ENCODE peak calls at places on chromosome 21, in nine cellular contexts. G, M, N, S, T, Q, A, X and V are unnamed samples. For H3K9me3, the result is how much of the 10 kb centered on the place peaks cover.

GRCh38 chr21:32807717-32808380 is 36.3 kb upstream of the PAXBP1 start:
- DNase-seq in S (peak), N (no peak), A (no peak), G (no peak), T (peak), M (no peak), X (no peak), Q (no peak), V (no peak)

GRCh38 chr21:33951276-33952178 is 35.9 kb upstream of the ATP5PO start:
- DNase-seq in Q (no peak), N (no peak), S (no peak), T (peak), M (no peak), G (no peak), A (no peak), X (no peak), V (no peak)

GRCh38 chr21:27505516-27505915 is 538.6 kb upstream of the ADAMTS5 start:
- DNase-seq in N (no peak), X (no peak), Q (no peak), A (no peak), T (peak), M (no peak), S (peak), G (no peak), V (no peak)

GRCh38 chr21:43950936-43951335 is 61.2 kb upstream of the TRAPPC10 start:
- DNase-seq in A (no peak), X (no peak), T (no peak), S (no peak), M (no peak), G (no peak), Q (no peak), N (no peak), V (no peak)

GRCh38 chr21:41217656-41218380 is 49.9 kb downstream of the BACE2 start:
- DNase-seq in X (no peak), A (peak), M (peak), S (peak), G (peak), N (no peak), T (peak), Q (no peak), V (no peak)

GRCh38 chr21:35291963-35292627 is 243.0 kb upstream of the RUNX1 start:
- DNase-seq in A (no peak), Q (no peak), G (no peak), N (no peak), T (peak), M (no peak), S (no peak), X (no peak), V (no peak)

GRCh38 chr21:41979751-41980369 is 26.0 kb upstream of the C2CD2 start:
- DNase-seq in T (no peak), A (no peak), S (no peak), X (no peak), N (no peak), M (no peak), G (no peak), Q (no peak), V (no peak)

GRCh38 chr21:34889287-34889536 is 159.9 kb downstream of the RUNX1 start:
- DNase-seq in M (peak), N (no peak), Q (peak), A (peak), X (no peak), S (peak), T (peak), G (no peak), V (no peak)

GRCh38 chr21:27359141-27359540 is 392.3 kb upstream of the ADAMTS5 start:
- DNase-seq in N (no peak), A (no peak), Q (no peak), T (peak), G (no peak), S (no peak), X (no peak), M (no peak), V (no peak)

GRCh38 chr21:16908087-16908486 is 604.8 kb upstream of the CXADR start:
- DNase-seq in M (no peak), G (no peak), S (peak), A (no peak), N (no peak), T (no peak), Q (no peak), X (no peak), V (no peak)

GRCh38 chr21:35084869-35085268 is 35.8 kb upstream of the RUNX1 start:
- DNase-seq in A (no peak), N (no peak), T (peak), Q (no peak), G (no peak), X (no peak), M (no peak), S (peak), V (no peak)

GRCh38 chr21:41602511-41602910 is 94.6 kb upstream of the TMPRSS2 start:
- DNase-seq in M (peak), A (no peak), N (no peak), T (no peak), X (no peak), S (no peak), G (no peak), Q (peak), V (no peak)

GRCh38 chr21:36155603-36156338 is 853 bp upstream of the DOP1B start:
- DNase-seq in A (no peak), X (no peak), G (no peak), N (no peak), Q (peak), T (no peak), M (peak), S (peak), V (no peak)

GRCh38 chr21:42319368-42319767 is 4.2 kb upstream of the TFF3 start:
- DNase-seq in X (no peak), N (no peak), A (no peak), M (no peak), Q (no peak), G (no peak), S (no peak), T (no peak), V (no peak)

GRCh38 chr21:30718239-30718909 is at the start of gene KRTAP21-3:
- DNase-seq in T (no peak), G (no peak), N (peak), S (peak), A (no peak), Q (no peak), M (no peak), X (no peak), V (no peak)

GRCh38 chr21:41777934-41778815 is 11.3 kb upstream of the RIPK4 start:
- DNase-seq in S (peak), M (peak), N (peak), G (peak), X (no peak), A (peak), T (peak), Q (peak), V (no peak)

GRCh38 chr21:20627594-20627993 is 370.6 kb upstream of the NCAM2 start:
- DNase-seq in G (no peak), A (no peak), X (no peak), Q (no peak), M (no peak), T (no peak), N (no peak), S (no peak), V (no peak)

GRCh38 chr21:42071146-42071737 is at the start of gene UMODL1:
- DNase-seq in M (no peak), G (no peak), Q (peak), N (no peak), X (no peak), T (no peak), A (no peak), S (no peak), V (no peak)

GRCh38 chr21:31548688-31549087 is 110.8 kb upstream of the SOD1 start:
- DNase-seq in G (no peak), S (no peak), N (no peak), A (no peak), Q (peak), T (no peak), X (no peak), M (no peak), V (no peak)

GRCh38 chr21:26964379-26964778 is 2.5 kb downstream of the ADAMTS5 start:
- DNase-seq in G (peak), A (peak), N (no peak), T (peak), X (no peak), Q (no peak), M (peak), S (no peak), V (no peak)

GRCh38 chr21:22904385-22904784 is 1906.2 kb downstream of the NCAM2 start:
- DNase-seq in Q (no peak), X (no peak), T (no peak), S (no peak), A (no peak), N (no peak), M (no peak), G (no peak), V (no peak)

GRCh38 chr21:46667735-46668380 is 32.4 kb downstream of the PRMT2 start:
- DNase-seq in X (no peak), S (peak), T (peak), Q (no peak), M (no peak), G (no peak), N (no peak), A (no peak), V (no peak)

GRCh38 chr21:35943752-35944151 is 116.6 kb downstream of the SETD4 start:
- DNase-seq in G (no peak), Q (no peak), N (no peak), S (no peak), T (no peak), A (no peak), X (no peak), M (no peak), V (no peak)

GRCh38 chr21:18646114-18646513 is 242.5 kb upstream of the TMPRSS15 start:
- DNase-seq in M (no peak), S (no peak), Q (no peak), X (no peak), N (no peak), T (no peak), A (no peak), G (no peak), V (no peak)

GRCh38 chr21:44286716-44287632 is 1.3 kb downstream of the AIRE start:
- DNase-seq in A (no peak), G (no peak), X (no peak), M (no peak), S (no peak), T (no peak), N (no peak), Q (no peak), V (no peak)

GRCh38 chr21:34669149-34669879 is 520 bp downstream of the CLIC6 start:
- DNase-seq in A (no peak), N (no peak), S (no peak), Q (peak), G (no peak), T (no peak), M (no peak), X (no peak), V (no peak)

GRCh38 chr21:25708467-25709065 is 26.1 kb downstream of the ATP5PF start:
- DNase-seq in T (peak), Q (no peak), A (peak), X (peak), M (no peak), N (peak), G (peak), S (peak), V (peak)

GRCh38 chr21:25710550-25710949 is 24.2 kb downstream of the ATP5PF start:
- DNase-seq in G (no peak), T (no peak), N (no peak), A (no peak), X (no peak), M (no peak), Q (no peak), S (no peak), V (no peak)

DNA sequence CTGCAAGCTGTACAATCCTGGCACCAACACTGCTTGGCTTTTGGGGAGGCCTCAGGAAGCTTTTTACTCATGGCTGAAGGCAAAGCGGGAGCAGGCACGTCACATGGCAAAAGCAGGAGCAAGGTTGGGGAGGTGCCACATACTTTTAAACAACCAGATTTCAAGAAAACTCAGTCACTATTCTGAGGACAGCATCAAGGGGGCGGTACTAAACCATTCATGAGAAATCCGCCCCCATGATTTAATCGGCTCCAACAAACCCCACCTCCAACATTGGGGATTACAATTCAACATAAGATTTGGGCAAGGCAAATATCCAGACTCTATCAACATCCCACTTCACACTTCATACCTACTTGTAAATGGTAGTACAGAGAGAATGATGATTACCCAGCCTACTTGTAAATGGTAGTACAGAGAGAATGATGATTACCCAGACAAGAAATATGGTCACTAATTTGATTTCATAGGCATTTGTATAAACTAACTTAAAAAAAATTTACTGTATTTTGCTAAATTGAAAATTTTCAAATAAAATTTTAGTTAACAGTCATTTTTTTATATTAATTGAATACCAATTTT is 24.9 kb downstream of the ATP5PF start:
- DNase-seq in N (no peak), X (no peak), S (no peak), M (no peak), Q (no peak), G (no peak), A (no peak), T (no peak), V (no peak)
- TF ChIP-seq CTCF in N (no peak), X (no peak), S (no peak), M (no peak), Q (no peak), G (no peak), A (no peak), T (no peak), V (no peak)

GRCh38 chr21:37371041-37371397 is 4.4 kb downstream of the DYRK1A start:
- DNase-seq in X (no peak), T (no peak), Q (no peak), G (no peak), N (no peak), M (no peak), S (no peak), A (no peak), V (no peak)
- H3K27ac ChIP-seq in X (no peak), T (no peak), Q (peak), G (no peak), N (no peak), M (peak), S (no peak), A (peak), V (no peak)

GRCh38 chr21:9774347-9774746 is 747.0 kb upstream of the TPTE start:
- DNase-seq in S (no peak), T (no peak), N (no peak), G (no peak), A (no peak), Q (no peak), X (no peak), M (no peak), V (no peak)

GRCh38 chr21:9767592-9768375 is 753.6 kb upstream of the TPTE start:
- DNase-seq in G (no peak), M (no peak), X (no peak), A (no peak), T (no peak), S (no peak), N (no peak), Q (no peak), V (no peak)

GRCh38 chr21:9772348-9772672 is 749.1 kb upstream of the TPTE start:
- DNase-seq in X (no peak), A (no peak), S (no peak), N (no peak), T (no peak), M (no peak), Q (no peak), G (no peak), V (no peak)
- H3K9me3 ChIP-seq in X (under half), A (under half), S (half or more), N (half or more), T (half or more), M (under half), Q (under half), G (under half), V (under half)

GRCh38 chr21:45357436-45358260 is 47.3 kb upstream of the COL18A1 start:
- DNase-seq in T (no peak), G (peak), X (no peak), Q (no peak), A (peak), M (no peak), S (no peak), N (no peak), V (no peak)
- TF ChIP-seq CTCF in T (peak), G (no peak), X (no peak), Q (no peak), A (no peak), M (no peak), S (peak), N (no peak), V (no peak)

DNA sequence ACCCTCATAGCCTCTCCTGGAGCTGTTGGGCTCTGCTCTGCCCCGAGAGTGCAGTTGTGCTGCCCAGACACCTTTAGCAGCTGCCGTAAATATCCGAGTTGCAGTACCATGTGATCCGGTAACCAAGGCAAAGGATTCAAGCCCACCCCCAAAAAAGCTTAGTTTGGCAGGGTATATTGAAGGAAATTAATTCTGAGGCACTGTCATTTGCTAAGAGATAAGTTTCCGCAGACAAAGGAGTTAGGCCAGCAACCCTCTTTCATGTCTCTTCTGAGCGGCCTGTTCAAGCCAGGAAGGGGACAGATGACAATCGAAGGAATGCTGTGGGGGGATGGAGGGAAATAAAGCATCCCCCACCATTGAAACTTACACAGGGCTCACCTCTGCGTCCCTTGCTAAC is 43.4 kb upstream of the HMGN1 start:
- DNase-seq in X (no peak), Q (no peak), S (no peak), A (no peak), M (no peak), G (no peak), N (no peak), T (no peak), V (no peak)
- H3K27ac ChIP-seq in X (no peak), Q (no peak), S (no peak), A (no peak), M (no peak), G (no peak), N (no peak), T (no peak), V (no peak)

DNA sequence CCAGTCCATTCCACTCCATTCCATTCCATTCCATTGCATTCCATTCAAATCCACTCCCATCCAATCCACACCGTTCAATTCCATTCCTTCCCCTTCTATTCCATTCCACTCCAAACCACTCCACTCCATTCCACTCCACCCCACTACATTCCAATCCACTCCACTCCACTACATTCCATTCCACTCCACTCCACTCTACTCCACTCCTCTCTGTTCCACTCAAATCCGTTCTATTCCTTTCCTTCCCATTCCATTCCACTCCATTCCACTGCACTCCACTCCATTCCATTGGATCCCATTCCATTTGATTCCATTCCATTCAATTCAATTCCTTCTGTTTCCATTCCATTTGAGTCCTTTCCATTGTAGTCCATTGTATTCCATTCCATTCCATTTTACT is 2568.3 kb upstream of the TPTE start:
- DNase-seq in M (no peak), G (no peak), X (no peak), A (no peak), N (no peak), T (no peak), S (no peak), Q (no peak), V (no peak)
- H3K9me3 ChIP-seq in M (half or more), G (half or more), X (half or more), A (half or more), N (half or more), T (half or more), S (half or more), Q (half or more), V (half or more)